ENCODE peak calls at places on chromosomes 4 and X, in four cellular contexts. D is esophagus muscularis mucosa, E is uterus, X is bronchial epithelial cell. O is an unnamed sample.

GRCh38 chrX:68721546-68721945 is 74.1 kb downstream of the STARD8 start:
- DNase-seq in X (no peak), D (no peak), E (peak), O (no peak)

GRCh38 chrX:42093756-42094155 is 170.4 kb upstream of the CASK start:
- DNase-seq in E (no peak), X (no peak), D (no peak), O (peak)

GRCh38 chr4:83731609-83732008 is 195.7 kb downstream of the GPAT3 start:
- DNase-seq in D (no peak), X (peak), E (no peak), O (no peak)

GRCh38 chr4:108651068-108651794 is 832 bp downstream of the OSTC start:
- DNase-seq in D (no peak), E (no peak), X (peak), O (peak)

GRCh38 chr4:126458993-126459392 is 1144.2 kb downstream of the FAT4 start:
- DNase-seq in X (no peak), D (no peak), E (no peak), O (no peak)

GRCh38 chr4:87521757-87522374 is 7.3 kb downstream of the SPARCL1 start:
- DNase-seq in E (no peak), X (peak), D (no peak), O (peak)

GRCh38 chrX:107565916-107566602 is 62.3 kb upstream of the PRPS1 start:
- DNase-seq in X (peak), D (no peak), E (no peak), O (peak)

GRCh38 chrX:13994104-13994503 is 35.6 kb downstream of the GEMIN8 start:
- DNase-seq in D (no peak), E (no peak), X (no peak), O (peak)

GRCh38 chr4:104486702-104487101 is 8.0 kb downstream of the CXXC4 start:
- DNase-seq in X (no peak), D (no peak), E (no peak), O (no peak)

GRCh38 chr4:52244773-52245360 is 193.8 kb downstream of the SPATA18 start:
- DNase-seq in D (no peak), X (no peak), E (peak), O (no peak)

GRCh38 chr4:128301979-128302378 is 14.4 kb upstream of the PGRMC2 start:
- DNase-seq in D (no peak), X (no peak), E (no peak), O (no peak)

GRCh38 chr4:151933122-151933827 is 172.5 kb upstream of the GATB start:
- DNase-seq in D (no peak), X (no peak), E (no peak), O (peak)
- TF ChIP-seq CTCF in D (no peak), X (no peak), E (no peak), O (no peak)

GRCh38 chrX:53323196-53323595 is 41.8 kb upstream of the IQSEC2 start:
- DNase-seq in D (no peak), E (no peak), X (no peak), O (no peak)

GRCh38 chrX:53321943-53322497 is 40.6 kb upstream of the IQSEC2 start:
- DNase-seq in E (no peak), X (no peak), D (no peak), O (no peak)

GRCh38 chrX:53319614-53320542 is 38.5 kb upstream of the IQSEC2 start:
- DNase-seq in X (no peak), E (no peak), D (no peak), O (no peak)

GRCh38 chrX:53320543-53321215 is 39.3 kb upstream of the IQSEC2 start:
- DNase-seq in X (no peak), D (no peak), E (no peak), O (no peak)

DNA sequence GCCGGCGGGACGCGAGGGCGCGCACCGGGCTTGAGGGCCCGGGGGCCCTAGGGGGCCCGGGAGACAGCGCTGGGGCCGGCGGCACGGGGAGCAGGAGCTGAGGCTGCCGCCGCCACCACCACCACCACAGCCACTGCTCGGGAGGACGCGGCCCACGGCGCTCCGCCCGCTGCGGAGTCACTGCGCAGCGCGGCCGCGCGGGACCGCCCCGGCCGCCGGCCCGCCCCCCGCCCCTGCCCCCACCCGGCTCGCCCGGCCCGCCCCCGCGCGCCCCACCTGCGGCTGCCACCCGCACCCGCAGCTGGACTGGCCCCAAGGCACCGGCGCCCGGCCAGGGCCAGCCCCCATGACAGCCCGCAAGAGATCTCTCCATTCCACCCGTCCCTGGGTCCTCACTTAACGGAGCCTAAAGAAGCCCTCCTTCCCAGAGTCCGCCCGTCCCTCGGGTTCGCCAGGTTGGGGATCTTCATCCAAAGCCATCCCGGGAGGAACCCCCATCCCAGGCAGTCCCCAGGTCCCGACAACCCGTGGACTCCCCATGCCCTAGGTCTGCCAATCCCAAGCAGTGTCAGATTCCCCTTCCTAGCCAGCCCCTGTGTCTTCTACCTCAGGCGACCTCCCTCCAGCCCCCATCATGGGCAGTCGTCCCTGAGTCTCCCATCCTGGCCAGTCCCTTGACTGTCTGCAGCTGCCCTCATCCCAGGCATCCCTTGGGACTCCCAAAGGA is 40.0 kb upstream of the IQSEC2 start:
- DNase-seq in E (no peak), X (no peak), D (no peak), O (no peak)
- H3K4me3 ChIP-seq in E (peak), X (peak), D (peak), O (peak)

GRCh38 chr4:123249821-123250220 is 146.8 kb upstream of the SPRY1 start:
- DNase-seq in D (no peak), X (no peak), E (no peak), O (no peak)

GRCh38 chr4:123246085-123246484 is 150.5 kb upstream of the SPRY1 start:
- DNase-seq in X (no peak), D (no peak), E (no peak), O (no peak)

GRCh38 chr4:123248260-123248659 is 148.3 kb upstream of the SPRY1 start:
- DNase-seq in E (no peak), D (no peak), X (no peak), O (peak)

DNA sequence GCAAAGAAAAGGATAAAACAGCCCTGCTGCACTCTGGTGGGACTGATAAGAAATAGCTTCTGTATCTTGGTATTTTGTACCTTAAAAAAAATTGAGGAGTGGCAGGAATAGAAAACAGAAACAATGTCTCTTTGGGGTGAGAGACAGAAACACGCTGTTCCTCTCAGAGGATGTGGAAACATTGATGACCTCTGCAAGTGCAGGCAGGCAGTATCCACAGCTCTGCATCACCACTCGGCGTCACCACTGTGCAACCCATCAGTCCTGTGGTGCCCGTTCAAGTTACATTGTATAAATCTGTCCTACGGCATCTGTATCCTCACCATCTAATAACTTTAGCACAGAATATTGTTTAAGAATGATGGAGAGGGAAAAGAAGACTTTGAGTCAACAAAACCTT is 152.4 kb upstream of the SPRY1 start:
- DNase-seq in E (peak), X (peak), D (no peak), O (no peak)
- TF ChIP-seq CTCF in E (no peak), X (no peak), D (peak), O (no peak)

DNA sequence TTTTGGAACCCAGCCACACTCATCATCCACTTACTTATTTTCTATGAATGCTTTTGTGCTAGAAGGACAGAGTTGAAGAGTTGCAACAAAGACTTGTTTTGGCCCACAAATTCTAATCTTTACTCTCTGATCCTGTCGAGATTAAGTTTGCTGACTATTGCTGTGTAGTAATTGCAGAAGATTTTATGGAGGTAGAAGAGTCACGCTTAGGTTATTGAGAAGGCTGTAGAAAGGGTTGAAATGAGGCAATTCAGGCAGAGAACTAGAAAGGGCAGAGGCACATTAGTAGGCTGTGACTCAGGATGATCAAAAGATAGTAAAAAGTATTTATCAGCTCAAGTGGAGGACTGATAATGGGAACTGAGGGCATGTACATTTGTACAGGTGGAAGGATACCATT is 298.8 kb upstream of the EMCN start:
- DNase-seq in E (no peak), D (no peak), X (peak), O (peak)
- H3K4me3 ChIP-seq in E (no peak), D (no peak), X (no peak), O (no peak)

DNA sequence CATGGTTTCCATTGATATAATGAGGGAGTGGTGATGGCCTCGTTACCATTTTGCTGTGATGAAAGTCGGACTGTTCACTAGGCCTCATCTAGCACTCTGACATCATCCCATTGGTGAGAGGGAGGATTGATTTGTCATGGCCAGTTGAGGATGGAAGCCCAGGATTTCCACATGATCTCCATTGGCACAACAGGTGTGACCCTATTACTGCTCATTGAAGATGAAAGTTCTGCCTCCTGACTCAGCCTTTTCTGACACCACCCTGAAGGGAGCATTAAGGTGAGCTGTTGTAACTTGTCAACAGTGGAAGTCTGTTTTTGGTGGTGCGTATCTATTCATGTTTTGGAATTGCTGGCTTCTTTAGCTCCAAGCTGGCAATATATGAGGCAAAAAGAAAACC is 144.2 kb downstream of the PABPC4L start:
- DNase-seq in E (no peak), X (peak), D (no peak), O (no peak)
- TF ChIP-seq CTCF in E (no peak), X (no peak), D (no peak), O (no peak)

GRCh38 chrX:50471390-50471789 is 765 bp upstream of the DGKK start:
- DNase-seq in D (no peak), E (no peak), X (no peak), O (no peak)
- H3K4me3 ChIP-seq in D (no peak), E (no peak), X (no peak), O (no peak)

GRCh38 chrX:151722241-151722846 is 6.5 kb downstream of the FATE1 start:
- DNase-seq in X (peak), D (no peak), E (no peak), O (peak)
- TF ChIP-seq CTCF in X (peak), D (peak), E (no peak), O (peak)

O was measured in fibroblast of the aortic adventitia.